ENCODE peak calls at places on chromosome 2, in eight cellular contexts. One of them, this sample, is unnamed.

GRCh38 chr2:222760301-222760897 is 88.9 kb downstream of the MOGAT1 start:
- DNase-seq in posterior cingulate gyrus: no peak
- DNase-seq in brain pericyte: no peak
- DNase-seq in smooth muscle cell of the brain vasculature: no peak
- DNase-seq in activated CD4-positive, alpha-beta T cell treated with anti-CD3 and anti-CD28 coated beads, Interleukin-2, amount 10 ng/mL, durations not matched to agents 7 days and 5 days: no peak
- DNase-seq in hippocampal formation: no peak
- DNase-seq in kidney: no peak
- DNase-seq in amniotic epithelial cell: no peak
- DNase-seq in this sample: no peak

GRCh38 chr2:223753940-223754339 is 83.4 kb downstream of the AP1S3 start:
- DNase-seq in posterior cingulate gyrus: no peak
- DNase-seq in brain pericyte: no peak
- DNase-seq in smooth muscle cell of the brain vasculature: no peak
- DNase-seq in activated CD4-positive, alpha-beta T cell treated with anti-CD3 and anti-CD28 coated beads, Interleukin-2, amount 10 ng/mL, durations not matched to agents 7 days and 5 days: no peak
- DNase-seq in hippocampal formation: no peak
- DNase-seq in kidney: no peak
- DNase-seq in amniotic epithelial cell: no peak
- DNase-seq in this sample: no peak

GRCh38 chr2:145691659-145692058 is 1171.7 kb upstream of the ZEB2 start:
- DNase-seq in posterior cingulate gyrus: no peak
- DNase-seq in brain pericyte: no peak
- DNase-seq in smooth muscle cell of the brain vasculature: no peak
- DNase-seq in activated CD4-positive, alpha-beta T cell treated with anti-CD3 and anti-CD28 coated beads, Interleukin-2, amount 10 ng/mL, durations not matched to agents 7 days and 5 days: no peak
- DNase-seq in hippocampal formation: no peak
- DNase-seq in kidney: no peak
- DNase-seq in amniotic epithelial cell: no peak
- DNase-seq in this sample: no peak

GRCh38 chr2:230874456-230874855 is 9.7 kb downstream of the ITM2C start:
- DNase-seq in posterior cingulate gyrus: peak; percentile 67
- DNase-seq in brain pericyte: no peak
- DNase-seq in smooth muscle cell of the brain vasculature: no peak
- DNase-seq in activated CD4-positive, alpha-beta T cell treated with anti-CD3 and anti-CD28 coated beads, Interleukin-2, amount 10 ng/mL, durations not matched to agents 7 days and 5 days: peak; percentile 1
- DNase-seq in hippocampal formation: no peak
- DNase-seq in kidney: peak; percentile 74
- DNase-seq in amniotic epithelial cell: no peak
- DNase-seq in this sample: no peak

GRCh38 chr2:240464514-240465241 is 29.2 kb downstream of the GPC1 start:
- DNase-seq in posterior cingulate gyrus: peak; percentile 79
- DNase-seq in brain pericyte: no peak
- DNase-seq in smooth muscle cell of the brain vasculature: no peak
- DNase-seq in activated CD4-positive, alpha-beta T cell treated with anti-CD3 and anti-CD28 coated beads, Interleukin-2, amount 10 ng/mL, durations not matched to agents 7 days and 5 days: no peak
- DNase-seq in hippocampal formation: no peak
- DNase-seq in kidney: peak; percentile 68
- DNase-seq in amniotic epithelial cell: no peak
- DNase-seq in this sample: no peak

GRCh38 chr2:189635353-189635752 is 25.9 kb upstream of the ASNSD1 start:
- DNase-seq in posterior cingulate gyrus: no peak
- DNase-seq in brain pericyte: no peak
- DNase-seq in smooth muscle cell of the brain vasculature: no peak
- DNase-seq in activated CD4-positive, alpha-beta T cell treated with anti-CD3 and anti-CD28 coated beads, Interleukin-2, amount 10 ng/mL, durations not matched to agents 7 days and 5 days: no peak
- DNase-seq in hippocampal formation: no peak
- DNase-seq in kidney: no peak
- DNase-seq in amniotic epithelial cell: no peak
- DNase-seq in this sample: no peak

GRCh38 chr2:164560181-164560792 is 61.0 kb downstream of the GRB14 start:
- DNase-seq in posterior cingulate gyrus: no peak
- DNase-seq in brain pericyte: no peak
- DNase-seq in smooth muscle cell of the brain vasculature: peak; percentile 15
- DNase-seq in activated CD4-positive, alpha-beta T cell treated with anti-CD3 and anti-CD28 coated beads, Interleukin-2, amount 10 ng/mL, durations not matched to agents 7 days and 5 days: no peak
- DNase-seq in hippocampal formation: no peak
- DNase-seq in kidney: no peak
- DNase-seq in amniotic epithelial cell: peak; percentile 19
- DNase-seq in this sample: peak; percentile 13

GRCh38 chr2:232457121-232458011 is 1.4 kb downstream of the ALPI start:
- DNase-seq in posterior cingulate gyrus: no peak
- DNase-seq in brain pericyte: no peak
- DNase-seq in smooth muscle cell of the brain vasculature: no peak
- DNase-seq in activated CD4-positive, alpha-beta T cell treated with anti-CD3 and anti-CD28 coated beads, Interleukin-2, amount 10 ng/mL, durations not matched to agents 7 days and 5 days: no peak
- DNase-seq in hippocampal formation: no peak
- DNase-seq in kidney: no peak
- DNase-seq in amniotic epithelial cell: no peak
- DNase-seq in this sample: no peak